ENCODE peak calls at places on chromosome 7, in six cellular contexts. X is IMR-90, T is neuronal stem cell, K is H1, G is H9, B is mesenchymal stem cell. L is an unnamed sample.

GRCh38 chr7:100552532-100552931 is 13.5 kb downstream of the AGFG2 start:
- DNase-seq in X (no peak), T (no peak), K (no peak), G (no peak), B (no peak), L (no peak)

GRCh38 chr7:77570330-77571011 is 33.4 kb downstream of the PTPN12 start:
- DNase-seq in X (peak), T (no peak), K (no peak), G (no peak), B (peak), L (peak)

GRCh38 chr7:30278849-30279505 is 5.4 kb upstream of the ZNRF2 start:
- DNase-seq in X (no peak), T (no peak), K (no peak), G (no peak), B (no peak), L (no peak)

GRCh38 chr7:76515999-76516443 is 5.7 kb downstream of the UPK3B start:
- DNase-seq in X (peak), T (no peak), K (no peak), G (no peak), B (no peak), L (no peak)

GRCh38 chr7:50682079-50682478 is 100.6 kb downstream of the GRB10 start:
- DNase-seq in X (no peak), T (no peak), K (no peak), G (no peak), B (no peak), L (no peak)

GRCh38 chr7:84904561-84904960 is 282.3 kb downstream of the SEMA3D start:
- DNase-seq in X (no peak), T (no peak), K (no peak), G (no peak), B (no peak), L (no peak)

GRCh38 chr7:155824195-155824915 is 12.1 kb upstream of the SHH start:
- DNase-seq in X (peak), T (no peak), K (no peak), G (no peak), B (no peak), L (no peak)

GRCh38 chr7:50356945-50357268 is 52.4 kb downstream of the IKZF1 start:
- DNase-seq in X (no peak), T (no peak), K (no peak), G (no peak), B (no peak), L (no peak)

GRCh38 chr7:70477051-70478010 is 654.6 kb upstream of the GALNT17 start:
- DNase-seq in X (no peak), T (no peak), K (no peak), G (no peak), B (no peak), L (peak)

GRCh38 chr7:4345004-4345403 is 337.1 kb upstream of the FOXK1 start:
- DNase-seq in X (no peak), T (no peak), K (no peak), G (no peak), B (no peak), L (no peak)

GRCh38 chr7:92973964-92974363 is 137.6 kb upstream of the CDK6 start:
- DNase-seq in X (peak), T (no peak), K (no peak), G (no peak), B (no peak), L (no peak)

GRCh38 chr7:150838965-150839650 is 13.2 kb upstream of the AOC1 start:
- DNase-seq in X (no peak), T (no peak), K (no peak), G (no peak), B (no peak), L (peak)

GRCh38 chr7:74037609-74038008 is 9.6 kb downstream of the ELN start:
- DNase-seq in X (no peak), T (no peak), K (no peak), G (no peak), B (no peak), L (no peak)

DNA sequence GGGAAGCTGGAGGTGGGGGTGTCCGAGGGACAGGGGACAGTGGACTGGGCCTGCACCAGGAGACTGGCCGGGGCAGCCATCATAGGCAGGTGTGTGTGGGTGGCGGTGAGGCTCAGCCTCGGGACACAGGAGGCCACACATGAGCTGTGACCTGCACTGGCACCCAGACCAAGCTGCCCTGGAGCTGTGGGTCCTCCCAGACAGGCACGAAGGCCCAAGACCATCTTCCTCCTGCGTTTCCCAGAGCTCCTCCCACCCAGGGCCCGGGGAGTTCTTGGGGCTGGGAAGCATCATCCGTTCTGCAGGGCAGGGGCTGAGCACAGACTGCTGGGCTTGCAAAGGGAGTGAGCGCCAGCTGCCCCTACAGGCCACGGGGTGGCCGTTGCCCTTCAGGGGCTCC is 87.4 kb downstream of the PDGFA start:
- DNase-seq in X (no peak), T (no peak), K (no peak), G (no peak), B (no peak), L (no peak)
- H4K91ac ChIP-seq in X (no peak), T (no peak), K (peak), G (no peak), B (no peak), L (no peak)

GRCh38 chr7:157693071-157693520 is 356.3 kb downstream of the DNAJB6 start:
- DNase-seq in X (no peak), T (peak), K (no peak), G (peak), B (no peak), L (no peak)
- H3K9ac ChIP-seq in X (no peak), T (peak), K (no peak), G (no peak), B (no peak), L (no peak)

DNA sequence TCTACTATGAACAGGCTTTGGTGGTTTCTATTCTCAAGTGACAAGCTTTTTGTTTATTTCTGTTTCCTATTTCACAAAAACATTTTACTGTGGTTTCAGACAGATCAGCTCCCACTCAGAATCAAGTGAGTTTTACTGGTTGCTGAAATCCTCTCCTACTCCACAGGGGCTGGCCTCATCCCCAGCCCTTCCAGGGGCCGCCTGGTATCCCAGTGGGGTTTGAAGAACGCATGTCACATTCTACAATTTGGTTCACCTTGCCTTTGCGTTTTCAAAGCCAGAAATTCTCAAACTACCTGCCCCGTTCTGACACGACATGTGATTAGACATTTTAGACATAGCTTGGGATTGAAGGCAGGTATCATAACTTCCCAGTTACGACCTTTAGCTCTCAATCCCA is 160.9 kb upstream of the AGK start:
- DNase-seq in X (no peak), T (no peak), K (no peak), G (no peak), B (no peak), L (no peak)
- H4K91ac ChIP-seq in X (no peak), T (no peak), K (no peak), G (no peak), B (no peak), L (no peak)

DNA sequence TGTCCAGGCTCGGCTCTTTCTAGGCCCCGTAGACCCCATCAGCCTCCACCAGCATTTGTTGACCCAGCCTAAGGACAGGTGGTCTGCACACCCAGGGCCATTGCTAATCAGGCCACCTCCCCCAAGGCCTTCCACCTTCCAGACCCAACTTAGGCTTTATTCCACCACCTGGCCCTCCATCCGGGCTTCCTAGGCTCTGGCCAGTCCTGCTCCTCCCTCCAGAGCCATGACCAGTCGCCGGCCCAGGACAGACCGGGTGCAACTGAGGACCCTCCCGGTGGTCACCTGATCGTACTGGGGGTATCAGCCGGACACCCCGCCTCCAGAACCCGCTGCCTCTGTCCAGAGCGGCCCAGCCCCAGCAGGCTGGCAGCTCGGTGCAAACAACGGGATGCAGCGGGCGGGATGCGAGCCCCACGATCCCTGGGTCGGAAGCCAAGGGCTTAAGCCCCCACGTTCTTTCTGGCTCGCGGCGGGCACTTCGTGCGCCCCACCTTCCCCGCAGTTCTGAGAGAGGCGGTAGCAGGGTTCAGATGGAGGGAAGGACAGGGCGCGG is 545 bp downstream of the NACAD start:
- DNase-seq in X (no peak), T (no peak), K (no peak), G (no peak), B (no peak), L (no peak)
- H3K9ac ChIP-seq in X (peak), T (peak), K (no peak), G (no peak), B (no peak), L (no peak)